ENCODE peak calls at places on chromosomes 5 and 9, in six cellular contexts. Z is NB4, W is type B pancreatic cell, D is astrocyte of the cerebellum, H is endothelial cell of umbilical vein, T is astrocyte of the spinal cord. I is an unnamed sample.

GRCh38 chr5:9339206-9339818 is 206.6 kb downstream of the SEMA5A start:
- DNase-seq in Z (peak), W (no peak), D (no peak), H (no peak), T (no peak), I (no peak)

GRCh38 chr9:13586726-13587392 is 307.4 kb upstream of the MPDZ start:
- DNase-seq in Z (no peak), W (no peak), D (no peak), H (peak), T (no peak), I (no peak)

GRCh38 chr5:178554311-178554710 is 35.9 kb downstream of the COL23A1 start:
- DNase-seq in Z (no peak), W (no peak), D (no peak), H (no peak), T (no peak), I (no peak)

GRCh38 chr5:172437445-172438303 is 16.7 kb downstream of the SH3PXD2B start:
- DNase-seq in Z (peak), W (no peak), D (no peak), H (peak), T (peak), I (peak)

GRCh38 chr9:8860925-8861324 is 1061.3 kb upstream of the DMAC1 start:
- DNase-seq in Z (no peak), W (no peak), D (peak), H (no peak), T (peak), I (no peak)

GRCh38 chr5:35854248-35854647 is 2.4 kb upstream of the IL7R start:
- DNase-seq in Z (no peak), W (no peak), D (no peak), H (no peak), T (no peak), I (no peak)

GRCh38 chr5:35246411-35246810 is 16.1 kb upstream of the PRLR start:
- DNase-seq in Z (no peak), W (no peak), D (no peak), H (no peak), T (no peak), I (no peak)

GRCh38 chr5:174903333-174903732 is 179.0 kb downstream of the MSX2 start:
- DNase-seq in Z (peak), W (no peak), D (no peak), H (no peak), T (no peak), I (no peak)

GRCh38 chr5:142866563-142867275 is 96.5 kb downstream of the ARHGAP26 start:
- DNase-seq in Z (peak), W (no peak), D (peak), H (peak), T (peak), I (no peak)

GRCh38 chr5:124599048-124599973 is 147.1 kb downstream of the ZNF608 start:
- DNase-seq in Z (no peak), W (no peak), D (peak), H (peak), T (peak), I (no peak)

GRCh38 chr5:915946-916345 is 23.3 kb downstream of the TRIP13 start:
- DNase-seq in Z (no peak), W (peak), D (no peak), H (no peak), T (no peak), I (no peak)

GRCh38 chr5:131947445-131947844 is 2.0 kb upstream of the MEIKIN start:
- DNase-seq in Z (no peak), W (no peak), D (no peak), H (no peak), T (no peak), I (no peak)

GRCh38 chr5:59583810-59584562 is 309.5 kb downstream of the PDE4D start:
- DNase-seq in Z (no peak), W (no peak), D (no peak), H (no peak), T (peak), I (no peak)

GRCh38 chr5:133861161-133861737 is 107.2 kb downstream of the C5orf15 start:
- DNase-seq in Z (no peak), W (no peak), D (no peak), H (no peak), T (no peak), I (no peak)

GRCh38 chr9:107807183-107807582 is 317.6 kb upstream of the KLF4 start:
- DNase-seq in Z (no peak), W (no peak), D (no peak), H (no peak), T (peak), I (no peak)

GRCh38 chr5:129639331-129639730 is 108.6 kb upstream of the MINAR2 start:
- DNase-seq in Z (no peak), W (no peak), D (no peak), H (no peak), T (no peak), I (no peak)

GRCh38 chr5:10854526-10855277 is 93.7 kb upstream of the DAP start:
- DNase-seq in Z (peak), W (no peak), D (no peak), H (no peak), T (no peak), I (no peak)

GRCh38 chr5:177116631-177117373 is 16.8 kb upstream of the NSD1 start:
- DNase-seq in Z (no peak), W (no peak), D (peak), H (peak), T (peak), I (no peak)

GRCh38 chr9:89945133-89945532 is 340.3 kb downstream of the GADD45G start:
- DNase-seq in Z (no peak), W (no peak), D (no peak), H (no peak), T (no peak), I (no peak)

GRCh38 chr5:65946198-65946745 is 19.9 kb downstream of the ERBIN start:
- DNase-seq in Z (no peak), W (no peak), D (no peak), H (no peak), T (no peak), I (no peak)

GRCh38 chr5:180136661-180137381 is 65.3 kb upstream of the RNF130 start:
- DNase-seq in Z (no peak), W (peak), D (no peak), H (no peak), T (no peak), I (no peak)

GRCh38 chr9:97307091-97307490 is 368 bp upstream of the CCDC180 start:
- DNase-seq in Z (no peak), W (no peak), D (peak), H (peak), T (peak), I (no peak)

GRCh38 chr9:27394154-27394825 is 97.3 kb upstream of the EQTN start:
- DNase-seq in Z (no peak), W (no peak), D (no peak), H (peak), T (no peak), I (no peak)

GRCh38 chr5:73312146-73312871 is 136.3 kb downstream of the FOXD1 start:
- DNase-seq in Z (peak), W (no peak), D (peak), H (no peak), T (peak), I (peak)

GRCh38 chr5:85278193-85278592 is 893.5 kb upstream of the EDIL3 start:
- DNase-seq in Z (no peak), W (no peak), D (no peak), H (no peak), T (no peak), I (no peak)

GRCh38 chr9:69357854-69358220 is 32.8 kb downstream of the ENTREP1 start:
- DNase-seq in Z (no peak), W (no peak), D (no peak), H (no peak), T (no peak), I (no peak)

GRCh38 chr5:59543826-59544442 is 349.6 kb downstream of the PDE4D start:
- DNase-seq in Z (no peak), W (no peak), D (no peak), H (no peak), T (no peak), I (no peak)

GRCh38 chr5:113340537-113340936 is 94.3 kb downstream of the TSSK1B start:
- DNase-seq in Z (no peak), W (no peak), D (no peak), H (peak), T (no peak), I (no peak)

GRCh38 chr9:106757539-106757938 is 105.4 kb upstream of the ZNF462 start:
- DNase-seq in Z (no peak), W (no peak), D (no peak), H (no peak), T (no peak), I (no peak)

GRCh38 chr5:11128021-11128420 is 367.0 kb upstream of the DAP start:
- DNase-seq in Z (no peak), W (no peak), D (no peak), H (no peak), T (no peak), I (no peak)

GRCh38 chr5:5613261-5613990 is 190.9 kb downstream of the ICE1 start:
- DNase-seq in Z (no peak), W (no peak), D (no peak), H (no peak), T (no peak), I (no peak)

GRCh38 chr5:132747064-132747692 is at the start of gene CCNI2:
- DNase-seq in Z (peak), W (no peak), D (no peak), H (peak), T (no peak), I (no peak)

GRCh38 chr5:181100121-181101015 is 30.6 kb downstream of the OR2V1 start:
- DNase-seq in Z (no peak), W (peak), D (no peak), H (peak), T (no peak), I (no peak)

GRCh38 chr9:104906441-104907277 is 21.3 kb downstream of the ABCA1 start:
- DNase-seq in Z (no peak), W (no peak), D (no peak), H (no peak), T (peak), I (no peak)

DNA sequence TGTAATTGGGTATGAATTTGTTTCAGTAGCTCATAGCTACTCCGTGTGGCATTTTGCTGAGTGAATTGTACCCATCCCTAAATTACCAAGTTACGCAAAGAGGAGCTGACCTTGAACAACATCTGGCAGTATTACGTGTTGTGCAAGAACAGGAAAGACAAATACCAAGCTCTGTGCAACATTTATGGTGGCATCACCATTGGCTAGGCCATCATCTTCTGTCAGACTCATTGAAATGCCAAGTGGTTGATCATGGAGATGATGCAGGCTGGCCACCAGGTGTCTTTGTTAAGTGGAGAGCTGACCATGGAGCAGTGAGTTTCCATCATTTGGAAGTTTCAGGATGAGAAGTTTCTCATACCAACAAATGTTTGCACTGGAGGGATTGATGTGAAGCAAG is 15.0 kb downstream of the ZSWIM6 start:
- DNase-seq in Z (peak), W (no peak), D (no peak), H (no peak), T (no peak), I (no peak)
- TF ChIP-seq CTCF in Z (no peak), W (no peak), D (no peak), H (no peak), T (peak), I (no peak)

DNA sequence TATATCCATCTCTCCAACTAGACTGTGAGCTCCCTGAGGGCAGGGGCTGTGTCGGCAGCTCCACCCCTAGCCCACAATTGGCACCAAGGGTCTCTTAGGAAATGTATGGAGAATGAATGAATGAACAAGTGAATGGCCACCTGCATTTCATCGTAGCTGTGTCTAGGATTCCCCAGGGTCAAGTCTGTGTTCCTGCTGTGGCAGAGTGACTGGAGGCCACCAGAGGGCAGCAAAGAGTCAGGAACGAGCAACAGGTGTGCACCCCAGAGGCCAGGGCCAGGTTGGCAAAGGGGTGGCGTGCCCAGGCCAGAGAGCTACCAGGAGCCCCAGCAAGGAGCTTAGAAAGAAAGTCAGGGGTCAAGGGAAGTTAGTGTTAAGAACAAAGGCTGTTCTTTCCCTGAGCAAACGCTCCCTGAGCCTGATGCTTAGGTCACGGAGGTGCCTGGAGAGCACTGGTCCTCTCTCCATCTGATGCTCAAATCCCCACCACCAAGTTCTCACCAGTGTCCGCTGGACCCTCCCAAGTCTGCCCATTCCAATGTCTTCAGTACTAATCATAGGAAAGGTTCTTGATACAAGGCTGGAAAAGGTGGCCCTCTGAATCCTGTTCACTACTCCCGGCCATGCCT is 160.7 kb downstream of the PAX5 start:
- DNase-seq in Z (peak), W (no peak), D (peak), H (peak), T (peak), I (no peak)
- TF ChIP-seq CTCF in Z (peak), W (peak), D (peak), H (peak), T (peak), I (peak)

GRCh38 chr5:37900692-37901091 is 60.9 kb upstream of the GDNF start:
- DNase-seq in Z (peak), W (no peak), D (no peak), H (peak), T (peak), I (no peak)
- TF ChIP-seq CTCF in Z (no peak), W (no peak), D (no peak), H (no peak), T (peak), I (peak)

DNA sequence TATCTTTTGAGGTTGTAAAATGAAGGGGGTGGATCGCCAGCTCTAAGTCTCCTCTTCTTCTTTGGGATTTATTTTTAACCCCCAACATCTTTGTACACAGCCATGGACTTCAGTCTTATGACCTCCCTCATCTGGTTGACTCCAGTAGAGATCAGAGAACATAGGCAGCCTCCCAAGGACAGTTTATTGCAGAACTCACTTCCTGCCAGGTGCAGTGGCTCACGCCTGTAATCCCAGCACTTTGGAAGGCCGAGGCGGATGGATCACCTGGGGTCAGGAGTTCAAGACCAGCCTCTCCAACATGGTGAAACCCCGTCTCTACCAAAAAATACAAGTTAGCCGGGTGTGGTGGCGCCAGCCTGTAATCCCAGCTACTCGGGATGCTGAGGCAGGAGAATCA is 2.8 kb upstream of the BHMT start:
- DNase-seq in Z (no peak), W (no peak), D (no peak), H (no peak), T (no peak), I (no peak)
- TF ChIP-seq CTCF in Z (no peak), W (no peak), D (no peak), H (no peak), T (no peak), I (no peak)

DNA sequence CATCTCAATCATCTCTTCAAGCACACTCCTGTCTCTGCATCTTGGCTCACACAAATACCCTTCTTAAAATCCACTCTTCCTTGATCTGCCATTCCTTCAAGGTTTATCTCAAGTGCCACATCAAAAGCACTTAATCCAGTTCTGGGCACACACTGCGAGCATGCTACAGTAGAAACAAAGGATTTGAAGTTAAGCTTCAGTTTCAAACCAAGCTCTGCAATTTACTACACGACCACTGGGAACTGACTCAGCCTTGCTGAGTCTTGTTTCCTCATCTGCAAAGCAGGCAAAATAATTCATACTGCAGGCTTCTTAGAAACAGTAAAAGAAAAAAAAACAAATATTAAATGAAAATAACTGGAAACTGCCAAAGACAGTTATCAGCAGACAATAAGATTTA is 50.5 kb upstream of the CTNNAL1 start:
- DNase-seq in Z (no peak), W (no peak), D (no peak), H (no peak), T (peak), I (no peak)
- TF ChIP-seq CTCF in Z (no peak), W (peak), D (peak), H (no peak), T (peak), I (no peak)

DNA sequence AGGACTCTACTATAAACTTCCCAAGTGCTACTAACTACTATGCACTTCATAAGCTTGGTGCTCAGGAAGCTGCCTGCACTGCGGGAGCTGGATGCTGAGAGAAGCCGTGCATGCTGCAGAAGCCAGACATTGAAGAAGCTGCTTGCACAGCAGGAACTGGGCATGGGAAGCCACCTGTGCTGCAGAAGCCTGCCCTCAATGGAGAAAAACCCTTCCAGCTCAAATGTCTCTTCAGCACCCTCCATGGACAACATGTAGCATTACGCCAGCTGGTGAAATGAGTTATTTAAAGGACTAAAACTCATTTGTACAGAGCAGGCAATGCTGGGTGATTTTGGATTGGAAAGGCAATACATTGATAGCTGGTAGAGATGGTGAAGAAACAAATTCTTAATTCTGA is 247.2 kb downstream of the KIF4B start:
- DNase-seq in Z (peak), W (no peak), D (no peak), H (no peak), T (no peak), I (no peak)
- TF ChIP-seq CTCF in Z (peak), W (peak), D (no peak), H (no peak), T (no peak), I (no peak)

GRCh38 chr9:130626249-130626982 is 38.0 kb upstream of the PRDM12 start:
- DNase-seq in Z (no peak), W (no peak), D (no peak), H (no peak), T (no peak), I (no peak)
- TF ChIP-seq CTCF in Z (no peak), W (peak), D (peak), H (no peak), T (no peak), I (no peak)

GRCh38 chr9:85024374-85024773 is 354.8 kb downstream of the NTRK2 start:
- DNase-seq in Z (no peak), W (no peak), D (no peak), H (no peak), T (no peak), I (no peak)
- TF ChIP-seq CTCF in Z (no peak), W (no peak), D (no peak), H (no peak), T (no peak), I (no peak)

DNA sequence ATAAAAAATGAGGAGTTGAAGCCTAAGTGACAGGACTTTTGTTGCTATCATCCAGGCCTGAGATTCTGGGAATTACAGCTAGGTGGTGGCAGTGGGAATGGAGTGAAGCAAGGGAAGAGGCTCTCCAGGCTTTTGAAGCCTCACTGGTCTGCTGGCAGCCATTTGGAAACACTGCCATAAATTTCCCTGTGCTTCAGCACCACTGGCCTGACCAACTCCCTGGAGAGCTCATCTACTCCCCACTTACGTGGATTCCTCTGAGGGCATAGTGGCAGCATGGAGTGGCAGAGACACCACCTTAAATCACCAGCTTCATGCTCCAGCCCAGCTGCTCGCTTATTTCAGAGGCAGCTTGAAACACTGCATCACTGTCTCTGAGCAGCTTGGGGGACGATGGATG is 518.2 kb downstream of the TLR4 start:
- DNase-seq in Z (no peak), W (no peak), D (no peak), H (no peak), T (no peak), I (no peak)
- TF ChIP-seq CTCF in Z (no peak), W (no peak), D (no peak), H (no peak), T (no peak), I (no peak)

I was measured in AG04449.